ENCODE peak calls at places on chromosomes 4 and X, in six cellular contexts. X is mesendoderm, W is GM04504, P is myocyte, T is activated T-cell treated with anti-CD3 and anti-CD28 coated beads for 1 hour, S is type B pancreatic cell. E is an unnamed sample.

GRCh38 chrX:28946846-28947245 is 359.6 kb downstream of the IL1RAPL1 start:
- DNase-seq in X (no peak), W (no peak), P (no peak), T (no peak), S (no peak), E (no peak)

GRCh38 chr4:153748378-153748777 is 11.4 kb downstream of the RNF175 start:
- DNase-seq in X (no peak), W (peak; percentile 35), P (peak; percentile 59), T (no peak), S (no peak), E (peak; percentile 29)

GRCh38 chr4:70915048-70915815 is 13.1 kb downstream of the MOB1B start:
- DNase-seq in X (no peak), W (no peak), P (no peak), T (no peak), S (no peak), E (no peak)

GRCh38 chrX:77785746-77786548 is at the start of gene ATRX:
- DNase-seq in X (peak; percentile 91), W (peak; percentile 42), P (peak; percentile 83), T (peak; percentile 51), S (peak; percentile 74), E (peak; percentile 20)

GRCh38 chr4:145805490-145805889 is 125.5 kb downstream of the C4orf51 start:
- DNase-seq in X (peak; percentile 97), W (no peak), P (no peak), T (no peak), S (no peak), E (no peak)

GRCh38 chr4:154030747-154031146 is 241.9 kb upstream of the SFRP2 start:
- DNase-seq in X (no peak), W (no peak), P (peak; percentile 45), T (no peak), S (no peak), E (no peak)

GRCh38 chrX:140123446-140123845 is 158.1 kb upstream of the CXorf66 start:
- DNase-seq in X (peak; percentile 44), W (no peak), P (no peak), T (no peak), S (no peak), E (no peak)

GRCh38 chrX:17031827-17032226 is 85.4 kb downstream of the REPS2 start:
- DNase-seq in X (no peak), W (no peak), P (peak; percentile 12), T (no peak), S (no peak), E (no peak)

GRCh38 chr4:26789208-26789607 is 71.4 kb upstream of the STIM2 start:
- DNase-seq in X (no peak), W (no peak), P (peak; percentile 81), T (no peak), S (no peak), E (no peak)

GRCh38 chrX:10444204-10444603 is 176.2 kb downstream of the MID1 start:
- DNase-seq in X (peak; percentile 29), W (no peak), P (no peak), T (no peak), S (no peak), E (no peak)

GRCh38 chrX:100990139-100990538 is 20.6 kb downstream of the ARL13A start:
- DNase-seq in X (no peak), W (no peak), P (no peak), T (no peak), S (no peak), E (no peak)

GRCh38 chr4:138734746-138735145 is 280.8 kb upstream of the NOCT start:
- DNase-seq in X (no peak), W (no peak), P (peak; percentile 47), T (no peak), S (no peak), E (peak; percentile 31)

GRCh38 chr4:185592438-185592837 is 57.1 kb upstream of the PDLIM3 start:
- DNase-seq in X (no peak), W (no peak), P (no peak), T (no peak), S (no peak), E (no peak)

GRCh38 chr4:41256740-41257256 is at the start of gene UCHL1:
- DNase-seq in X (peak; percentile 98), W (no peak), P (peak; percentile 51), T (no peak), S (peak; percentile 92), E (no peak)

GRCh38 chr4:170794532-170794931 is 704.8 kb upstream of the AADAT start:
- DNase-seq in X (no peak), W (no peak), P (no peak), T (no peak), S (no peak), E (no peak)

GRCh38 chr4:107742791-107743190 is 22.8 kb upstream of the PAPSS1 start:
- DNase-seq in X (no peak), W (no peak), P (no peak), T (no peak), S (no peak), E (no peak)